ENCODE peak calls at places on chromosomes 5 and 9, in eight cellular contexts. D is WTC11; M is CD8-positive, alpha-beta T cell; F is nephron progenitor cell; Q is H4; S is transverse colon; O is ACHN; U is Peyer's patch. K is an unnamed sample.

GRCh38 chr9:129746092-129746760 is 6.6 kb downstream of the PTGES start:
- DNase-seq in D (no peak), M (no peak), F (no peak), Q (no peak), S (no peak), O (no peak), U (no peak), K (no peak)

GRCh38 chr5:72151169-72151568 is 43.9 kb downstream of the MAP1B start:
- DNase-seq in D (no peak), M (no peak), F (no peak), Q (no peak), S (no peak), O (no peak), U (no peak), K (no peak)

GRCh38 chr5:52800394-52801213 is 12.9 kb downstream of the ITGA1 start:
- DNase-seq in D (peak), M (peak), F (peak), Q (peak), S (peak), O (peak), U (peak), K (peak)

GRCh38 chr5:128038641-128039040 is 44.9 kb upstream of the SLC12A2 start:
- DNase-seq in D (no peak), M (no peak), F (no peak), Q (no peak), S (no peak), O (no peak), U (no peak), K (no peak)

GRCh38 chr9:118302721-118303120 is 598.5 kb downstream of the TLR4 start:
- DNase-seq in D (no peak), M (no peak), F (no peak), Q (no peak), S (no peak), O (no peak), U (no peak), K (no peak)

GRCh38 chr5:54663876-54664275 is 146.3 kb downstream of the SNX18 start:
- DNase-seq in D (no peak), M (no peak), F (no peak), Q (peak), S (peak), O (no peak), U (no peak), K (peak)

GRCh38 chr5:135162661-135163265 is 128.7 kb upstream of the PITX1 start:
- DNase-seq in D (no peak), M (no peak), F (no peak), Q (no peak), S (no peak), O (no peak), U (no peak), K (no peak)

GRCh38 chr5:7868773-7869473 is at the start of the genes FASTKD3 and MTRR:
- DNase-seq in D (peak), M (peak), F (peak), Q (peak), S (peak), O (peak), U (peak), K (peak)

GRCh38 chr9:5388026-5388806 is 48.5 kb upstream of the RLN1 start:
- DNase-seq in D (no peak), M (no peak), F (no peak), Q (no peak), S (no peak), O (no peak), U (no peak), K (no peak)

GRCh38 chr5:145925803-145926202 is 10.6 kb upstream of the SH3RF2 start:
- DNase-seq in D (no peak), M (no peak), F (no peak), Q (no peak), S (no peak), O (no peak), U (no peak), K (no peak)

GRCh38 chr9:132957805-132958204 is 13.4 kb upstream of the TSC1 start:
- DNase-seq in D (no peak), M (no peak), F (no peak), Q (no peak), S (no peak), O (no peak), U (no peak), K (no peak)

GRCh38 chr9:130139251-130139650 is 33.0 kb upstream of the NCS1 start:
- DNase-seq in D (no peak), M (no peak), F (no peak), Q (no peak), S (no peak), O (no peak), U (no peak), K (no peak)

GRCh38 chr9:115170674-115171073 is 52.7 kb upstream of the TNC start:
- DNase-seq in D (no peak), M (no peak), F (no peak), Q (peak), S (no peak), O (no peak), U (no peak), K (no peak)

GRCh38 chr5:90020575-90021535 is 388.7 kb downstream of the CETN3 start:
- DNase-seq in D (no peak), M (no peak), F (no peak), Q (peak), S (no peak), O (peak), U (no peak), K (no peak)

GRCh38 chr9:134689320-134690181 is 47.9 kb downstream of the COL5A1 start:
- DNase-seq in D (peak), M (no peak), F (peak), Q (peak), S (peak), O (peak), U (peak), K (peak)

GRCh38 chr5:59598547-59598874 is 295.0 kb downstream of the PDE4D start:
- DNase-seq in D (no peak), M (no peak), F (no peak), Q (no peak), S (peak), O (peak), U (no peak), K (no peak)

GRCh38 chr5:179310439-179311090 is 34.7 kb downstream of the ADAMTS2 start:
- DNase-seq in D (peak), M (no peak), F (no peak), Q (no peak), S (no peak), O (no peak), U (peak), K (peak)

GRCh38 chr5:173161148-173161547 is 16.8 kb downstream of the BNIP1 start:
- DNase-seq in D (no peak), M (no peak), F (no peak), Q (no peak), S (no peak), O (no peak), U (no peak), K (no peak)

GRCh38 chr5:78594946-78595921 is 53.3 kb downstream of the LHFPL2 start:
- DNase-seq in D (no peak), M (no peak), F (no peak), Q (peak), S (peak), O (peak), U (no peak), K (no peak)

K was measured in sciatic nerve.